ENCODE peak calls at places on chromosomes 3 and 15, in seven cellular contexts. A is memory B cell, J is lower lobe of right lung, I is Caki2, X is HuH-7.5, E is B cell, M is pons. F is an unnamed sample.

GRCh38 chr15:78312956-78313355 is 13.5 kb upstream of the SKIC8 start:
- DNase-seq in A (no peak), J (no peak), I (no peak), X (no peak), E (no peak), M (no peak), F (no peak)

GRCh38 chr3:5678248-5678647 is 490.7 kb downstream of the EDEM1 start:
- DNase-seq in A (no peak), J (no peak), I (no peak), X (no peak), E (no peak), M (no peak), F (no peak)

GRCh38 chr15:78216276-78217229 is 17.8 kb downstream of the ACSBG1 start:
- DNase-seq in A (no peak), J (peak), I (peak), X (no peak), E (no peak), M (peak), F (no peak)

GRCh38 chr3:176505878-176506621 is 691.2 kb downstream of the TBL1XR1 start:
- DNase-seq in A (no peak), J (no peak), I (no peak), X (no peak), E (no peak), M (no peak), F (no peak)

GRCh38 chr3:46372492-46373359 is 2.0 kb downstream of the CCR5 start:
- DNase-seq in A (no peak), J (no peak), I (no peak), X (no peak), E (no peak), M (peak), F (no peak)

GRCh38 chr3:57518276-57518914 is 25.7 kb downstream of the DNAH12 start:
- DNase-seq in A (no peak), J (no peak), I (no peak), X (no peak), E (no peak), M (no peak), F (no peak)

GRCh38 chr15:69380100-69380725 is 33.9 kb upstream of the KIF23 start:
- DNase-seq in A (no peak), J (no peak), I (no peak), X (peak), E (no peak), M (no peak), F (no peak)

GRCh38 chr3:38088126-38088525 is 48.8 kb downstream of the ACAA1 start:
- DNase-seq in A (no peak), J (no peak), I (no peak), X (no peak), E (no peak), M (no peak), F (no peak)

GRCh38 chr3:189282751-189283150 is 111.0 kb downstream of the TPRG1 start:
- DNase-seq in A (no peak), J (no peak), I (no peak), X (no peak), E (no peak), M (no peak), F (no peak)

GRCh38 chr15:91183630-91184029 is 83.6 kb downstream of the SV2B start:
- DNase-seq in A (no peak), J (no peak), I (no peak), X (no peak), E (no peak), M (no peak), F (no peak)

GRCh38 chr3:61381745-61382392 is 130.6 kb upstream of the FHIT start:
- DNase-seq in A (no peak), J (no peak), I (peak), X (peak), E (peak), M (peak), F (no peak)

GRCh38 chr15:100095896-100096600 is 245.7 kb downstream of the ADAMTS17 start:
- DNase-seq in A (no peak), J (no peak), I (no peak), X (no peak), E (no peak), M (no peak), F (no peak)

GRCh38 chr3:4981688-4982494 is 2.7 kb downstream of the BHLHE40 start:
- DNase-seq in A (no peak), J (no peak), I (peak), X (peak), E (no peak), M (peak), F (no peak)

GRCh38 chr3:81735334-81735733 is 26.1 kb downstream of the GBE1 start:
- DNase-seq in A (no peak), J (no peak), I (no peak), X (no peak), E (no peak), M (no peak), F (no peak)

GRCh38 chr15:74127255-74127953 is 3.0 kb upstream of the ISLR2 start:
- DNase-seq in A (peak), J (peak), I (peak), X (peak), E (peak), M (peak), F (peak)

GRCh38 chr3:129061888-129062834 is 1.6 kb downstream of the GP9 start:
- DNase-seq in A (no peak), J (peak), I (no peak), X (no peak), E (no peak), M (no peak), F (no peak)

GRCh38 chr3:137768021-137768360 is 3.9 kb downstream of the SOX14 start:
- DNase-seq in A (no peak), J (no peak), I (no peak), X (no peak), E (peak), M (no peak), F (no peak)

GRCh38 chr3:15859507-15860013 is 61.8 kb upstream of the ANKRD28 start:
- DNase-seq in A (peak), J (peak), I (peak), X (peak), E (peak), M (peak), F (peak)

GRCh38 chr3:120072867-120073525 is 21.3 kb downstream of the GSK3B start:
- DNase-seq in A (no peak), J (no peak), I (no peak), X (no peak), E (no peak), M (no peak), F (no peak)

GRCh38 chr3:149553781-149554451 is 79.4 kb downstream of the TM4SF4 start:
- DNase-seq in A (no peak), J (no peak), I (no peak), X (no peak), E (no peak), M (peak), F (no peak)

GRCh38 chr3:113439576-113439975 is 1.7 kb downstream of the CFAP44 start:
- DNase-seq in A (no peak), J (no peak), I (no peak), X (no peak), E (no peak), M (no peak), F (no peak)

GRCh38 chr3:114071786-114072185 is 15.2 kb downstream of the QTRT2 start:
- DNase-seq in A (no peak), J (no peak), I (no peak), X (no peak), E (no peak), M (no peak), F (no peak)

GRCh38 chr3:29583861-29584260 is 303.0 kb downstream of the RBMS3 start:
- DNase-seq in A (no peak), J (no peak), I (no peak), X (no peak), E (no peak), M (no peak), F (no peak)

GRCh38 chr15:80977627-80978036 is 12.0 kb downstream of the MESD start:
- DNase-seq in A (peak), J (peak), I (no peak), X (no peak), E (peak), M (peak), F (no peak)

GRCh38 chr15:67090297-67091072 is 25.1 kb downstream of the SMAD3 start:
- DNase-seq in A (no peak), J (no peak), I (no peak), X (no peak), E (no peak), M (no peak), F (no peak)

GRCh38 chr3:195198424-195199346 is 72.3 kb downstream of the XXYLT1 start:
- DNase-seq in A (no peak), J (no peak), I (no peak), X (no peak), E (no peak), M (no peak), F (no peak)

GRCh38 chr3:148794357-148794756 is 33.3 kb upstream of the CPB1 start:
- DNase-seq in A (no peak), J (no peak), I (no peak), X (peak), E (no peak), M (no peak), F (no peak)

GRCh38 chr3:64163019-64163754 is 62.1 kb downstream of the PRICKLE2 start:
- DNase-seq in A (no peak), J (no peak), I (no peak), X (no peak), E (no peak), M (no peak), F (no peak)

GRCh38 chr3:56254835-56255234 is 213.4 kb downstream of the ERC2 start:
- DNase-seq in A (no peak), J (no peak), I (no peak), X (no peak), E (no peak), M (no peak), F (no peak)

GRCh38 chr3:190591080-190591479 is 77.2 kb downstream of the IL1RAP start:
- DNase-seq in A (no peak), J (no peak), I (no peak), X (no peak), E (no peak), M (no peak), F (no peak)

GRCh38 chr3:120622870-120623718 is 27.0 kb downstream of the NDUFB4 start:
- DNase-seq in A (no peak), J (no peak), I (peak), X (no peak), E (no peak), M (no peak), F (no peak)